ENCODE peak calls at places on chromosomes 3 and 15, in eight cellular contexts. T is mammary epithelial cell, W is AG04450, O is stomach, I is astrocyte, Y is HL-60, H is tibial artery, C is tibial nerve. Z is an unnamed sample.

GRCh38 chr15:60973637-60974415 is 255.3 kb downstream of the RORA start:
- DNase-seq in T (peak), W (peak), O (no peak), I (peak), Y (no peak), H (no peak), C (no peak), Z (no peak)

GRCh38 chr3:165181556-165181955 is 14.6 kb downstream of the SLITRK3 start:
- DNase-seq in T (no peak), W (no peak), O (no peak), I (no peak), Y (no peak), H (no peak), C (no peak), Z (no peak)

GRCh38 chr15:77569647-77570186 is 63.0 kb downstream of the LINGO1 start:
- DNase-seq in T (no peak), W (no peak), O (no peak), I (no peak), Y (no peak), H (no peak), C (no peak), Z (no peak)

GRCh38 chr3:179730508-179730907 is 77.7 kb downstream of the USP13 start:
- DNase-seq in T (no peak), W (no peak), O (no peak), I (no peak), Y (no peak), H (no peak), C (no peak), Z (no peak)

GRCh38 chr15:71883447-71883846 is 73.1 kb downstream of the NR2E3 start:
- DNase-seq in T (no peak), W (no peak), O (no peak), I (no peak), Y (no peak), H (no peak), C (no peak), Z (no peak)

GRCh38 chr3:156174229-156174847 is 54.0 kb downstream of the KCNAB1 start:
- DNase-seq in T (peak), W (peak), O (no peak), I (peak), Y (no peak), H (no peak), C (no peak), Z (no peak)

GRCh38 chr3:37741644-37742043 is 120.0 kb upstream of the CTDSPL start:
- DNase-seq in T (peak), W (no peak), O (peak), I (no peak), Y (peak), H (peak), C (peak), Z (no peak)

GRCh38 chr3:76551739-76552138 is 488.2 kb upstream of the ROBO2 start:
- DNase-seq in T (no peak), W (no peak), O (no peak), I (no peak), Y (no peak), H (no peak), C (no peak), Z (no peak)

GRCh38 chr15:74209997-74210573 is 7.5 kb upstream of the STRA6 start:
- DNase-seq in T (no peak), W (no peak), O (no peak), I (peak), Y (no peak), H (no peak), C (no peak), Z (no peak)

GRCh38 chr3:187628169-187628568 is 42.0 kb downstream of the SST start:
- DNase-seq in T (no peak), W (no peak), O (no peak), I (no peak), Y (no peak), H (no peak), C (no peak), Z (no peak)

GRCh38 chr15:69679623-69680228 is 227.1 kb downstream of the RPLP1 start:
- DNase-seq in T (no peak), W (no peak), O (no peak), I (no peak), Y (no peak), H (no peak), C (no peak), Z (no peak)

GRCh38 chr3:177527182-177527581 is 329.9 kb upstream of the TBL1XR1 start:
- DNase-seq in T (no peak), W (no peak), O (no peak), I (no peak), Y (no peak), H (no peak), C (no peak), Z (no peak)

GRCh38 chr3:59654953-59655430 is 605.2 kb upstream of the CFAP20DC start:
- DNase-seq in T (no peak), W (no peak), O (no peak), I (no peak), Y (no peak), H (no peak), C (no peak), Z (no peak)

GRCh38 chr15:65525622-65526021 is 4.6 kb upstream of the HACD3 start:
- DNase-seq in T (peak), W (no peak), O (no peak), I (peak), Y (no peak), H (no peak), C (no peak), Z (no peak)

GRCh38 chr3:96756516-96756915 is 57.9 kb upstream of the EPHA6 start:
- DNase-seq in T (no peak), W (no peak), O (no peak), I (no peak), Y (no peak), H (no peak), C (no peak), Z (no peak)

GRCh38 chr3:9347887-9348286 is 15.0 kb upstream of the THUMPD3 start:
- DNase-seq in T (peak), W (no peak), O (no peak), I (peak), Y (no peak), H (no peak), C (no peak), Z (no peak)
- H3K4me3 ChIP-seq in T (no peak), W (no peak), O (no peak), I (no peak), Y (no peak), H (no peak), C (no peak), Z (no peak)

GRCh38 chr3:169508426-169508825 is 155.1 kb downstream of the MECOM start:
- DNase-seq in T (no peak), W (no peak), O (no peak), I (no peak), Y (no peak), H (no peak), C (no peak), Z (no peak)
- TF ChIP-seq CTCF in T (peak), W (no peak), O (no peak), I (no peak), Y (no peak), H (no peak), C (no peak), Z (no peak)

GRCh38 chr3:152209060-152209459 is 59.7 kb upstream of the MBNL1 start:
- DNase-seq in T (no peak), W (no peak), O (no peak), I (no peak), Y (no peak), H (no peak), C (no peak), Z (no peak)
- H3K27ac ChIP-seq in T (no peak), W (no peak), O (no peak), I (no peak), Y (no peak), H (peak), C (no peak), Z (no peak)

GRCh38 chr3:167843886-167844285 is 108.4 kb downstream of the SERPINI1 start:
- DNase-seq in T (no peak), W (no peak), O (no peak), I (no peak), Y (no peak), H (no peak), C (no peak), Z (no peak)
- H3K4me3 ChIP-seq in T (no peak), W (no peak), O (no peak), I (no peak), Y (no peak), H (no peak), C (no peak), Z (no peak)

GRCh38 chr3:123422457-123422856 is 26.4 kb downstream of the ADCY5 start:
- DNase-seq in T (no peak), W (no peak), O (no peak), I (no peak), Y (no peak), H (no peak), C (no peak), Z (no peak)
- TF ChIP-seq CTCF in T (no peak), W (no peak), O (no peak), I (no peak), Y (no peak), H (no peak), C (no peak), Z (no peak)

DNA sequence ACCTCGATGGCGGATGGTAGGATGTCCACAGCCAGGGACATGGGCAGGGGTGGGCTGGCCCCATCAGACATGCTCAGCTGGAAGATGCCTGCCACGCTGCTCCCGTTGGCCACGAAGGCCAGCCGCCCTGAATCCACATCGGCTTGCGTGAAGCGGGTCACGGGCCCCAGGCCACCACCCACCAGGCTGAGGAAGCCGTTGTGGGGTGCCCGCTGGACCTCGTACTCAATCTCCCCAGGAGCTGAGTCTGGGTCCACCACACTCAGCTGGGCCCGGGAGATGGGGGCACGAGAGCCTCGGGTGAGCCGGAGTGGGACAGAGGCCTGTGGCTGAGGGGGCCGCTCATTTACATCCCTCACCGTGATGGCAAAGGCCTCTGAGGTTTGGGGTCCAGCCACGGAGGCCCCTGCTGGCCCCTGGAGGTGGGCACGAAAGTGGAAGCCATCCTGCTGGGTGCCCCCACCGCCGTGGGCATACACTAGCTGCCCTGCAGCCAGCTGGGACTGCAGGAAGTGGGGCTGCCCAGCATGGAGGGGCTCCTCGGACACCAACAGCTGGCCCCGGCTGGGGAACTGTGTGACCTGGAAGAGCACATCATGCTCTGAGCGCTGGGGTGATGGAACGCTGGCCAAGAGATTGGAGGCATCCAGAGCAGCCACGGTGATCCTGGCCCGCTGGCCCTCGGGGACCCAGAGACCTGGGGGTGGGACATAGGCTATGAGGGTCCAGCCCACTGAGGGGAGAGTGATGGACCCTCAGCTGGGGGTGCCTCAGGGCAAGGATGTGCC is 29.2 kb downstream of the SNX33 start:
- DNase-seq in T (no peak), W (no peak), O (no peak), I (no peak), Y (no peak), H (no peak), C (no peak), Z (no peak)
- H3K27ac ChIP-seq in T (no peak), W (no peak), O (peak), I (no peak), Y (no peak), H (peak), C (no peak), Z (peak)

GRCh38 chr3:18734309-18734708 is 309.2 kb upstream of the SATB1 start:
- DNase-seq in T (no peak), W (no peak), O (no peak), I (no peak), Y (no peak), H (no peak), C (no peak), Z (no peak)

GRCh38 chr3:18732474-18732873 is 307.3 kb upstream of the SATB1 start:
- DNase-seq in T (peak), W (no peak), O (no peak), I (no peak), Y (no peak), H (no peak), C (no peak), Z (no peak)

GRCh38 chr3:18729671-18730070 is 304.5 kb upstream of the SATB1 start:
- DNase-seq in T (no peak), W (no peak), O (no peak), I (no peak), Y (no peak), H (no peak), C (no peak), Z (no peak)

GRCh38 chr3:18735013-18735412 is 309.9 kb upstream of the SATB1 start:
- DNase-seq in T (no peak), W (no peak), O (no peak), I (no peak), Y (no peak), H (no peak), C (no peak), Z (no peak)

DNA sequence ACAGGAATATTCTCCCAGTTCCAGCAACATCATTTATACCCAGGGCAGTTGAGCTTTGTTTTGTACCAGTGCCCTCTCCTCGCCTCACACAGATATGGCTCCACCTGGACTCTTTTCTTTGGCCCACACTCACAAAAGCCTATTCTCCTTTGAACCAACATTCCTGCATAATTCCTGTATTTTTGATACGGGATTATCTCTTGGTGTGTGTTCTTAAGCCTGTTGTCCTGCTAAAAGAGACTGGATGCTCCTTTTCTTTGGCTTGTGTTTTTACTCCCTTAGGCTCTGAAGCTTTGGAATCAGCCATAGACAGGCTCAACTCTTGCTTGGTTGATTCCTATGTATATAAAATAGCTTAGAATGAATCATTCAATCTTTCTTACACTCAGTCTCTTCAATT is 305.4 kb upstream of the SATB1 start:
- DNase-seq in T (no peak), W (no peak), O (no peak), I (no peak), Y (no peak), H (no peak), C (no peak), Z (no peak)
- H3K4me3 ChIP-seq in T (no peak), W (no peak), O (no peak), I (no peak), Y (no peak), H (no peak), C (no peak), Z (no peak)

GRCh38 chr3:112582242-112582874 is 20.5 kb downstream of the SLC35A5 start:
- DNase-seq in T (peak), W (peak), O (no peak), I (peak), Y (peak), H (no peak), C (no peak), Z (no peak)
- TF ChIP-seq CTCF in T (peak), W (peak), O (peak), I (peak), Y (peak), H (peak), C (peak), Z (no peak)

DNA sequence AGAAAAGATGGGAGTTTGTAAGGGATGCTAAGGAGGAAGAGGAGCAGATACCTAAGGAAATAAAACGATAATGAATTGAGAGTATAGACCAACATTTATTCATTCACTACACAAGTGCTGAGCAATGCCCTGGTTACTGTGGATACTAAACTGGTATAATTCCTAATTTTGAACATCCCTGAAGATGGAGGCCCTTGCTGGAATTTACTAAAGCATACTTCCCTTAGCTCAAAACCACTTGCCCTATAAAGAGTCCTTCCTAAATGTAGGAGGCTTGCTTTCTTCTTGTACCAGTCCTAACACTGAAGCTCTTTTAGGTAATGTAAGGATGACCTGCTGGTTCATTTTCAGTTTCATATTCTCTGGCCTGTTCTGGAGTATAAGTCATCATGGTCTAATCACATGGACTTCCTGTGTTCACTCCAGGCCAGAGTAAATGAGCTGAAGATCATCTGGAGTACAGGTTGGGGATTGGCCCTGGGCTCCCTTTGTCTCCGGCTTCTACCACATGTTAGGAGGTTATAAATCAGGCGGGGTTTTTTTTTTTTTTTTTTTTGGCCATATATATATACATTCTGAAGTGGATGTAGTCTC is 40.1 kb upstream of the MTMR10 start:
- DNase-seq in T (peak), W (no peak), O (no peak), I (peak), Y (no peak), H (no peak), C (no peak), Z (no peak)
- H3K27ac ChIP-seq in T (no peak), W (no peak), O (no peak), I (no peak), Y (no peak), H (no peak), C (no peak), Z (no peak)

DNA sequence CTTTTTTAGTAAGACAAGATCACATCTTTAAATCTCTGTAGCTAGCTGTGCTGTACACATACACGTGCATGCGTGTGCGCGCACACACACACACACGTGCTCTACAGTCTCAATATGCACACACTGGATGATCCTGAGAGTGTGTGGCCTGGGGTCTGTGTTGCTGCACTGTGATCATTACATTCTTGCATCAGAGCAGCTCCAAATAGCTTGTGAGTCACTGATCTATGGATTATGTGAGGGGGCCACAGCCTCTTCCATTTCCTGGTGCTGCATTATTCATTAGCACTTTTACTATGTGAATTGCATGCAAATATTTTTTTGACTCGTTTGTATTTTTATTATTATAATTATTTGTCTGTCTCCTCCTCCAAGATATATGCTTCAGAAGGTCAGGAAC is 34.6 kb downstream of the MCTP2 start:
- DNase-seq in T (no peak), W (no peak), O (no peak), I (no peak), Y (no peak), H (no peak), C (no peak), Z (no peak)
- H3K4me3 ChIP-seq in T (no peak), W (no peak), O (no peak), I (no peak), Y (no peak), H (no peak), C (no peak), Z (no peak)